ENCODE peak calls at places on chromosomes 2 and 18, in nine cellular contexts. One of them, this sample, is unnamed.

GRCh38 chr2:217449436-217449835 is 553.4 kb downstream of the TNS1 start:
- DNase-seq in cardiac muscle cell: no peak
- DNase-seq in heart left ventricle: no peak
- DNase-seq in type B pancreatic cell: no peak
- DNase-seq in foreskin fibroblast: no peak
- DNase-seq in pancreas: no peak
- DNase-seq in HFFc6: no peak
- DNase-seq in DND-41: no peak
- DNase-seq in endothelial cell: no peak
- DNase-seq in this sample: no peak

GRCh38 chr18:54052259-54052658 is 172.2 kb downstream of the MBD2 start:
- DNase-seq in heart left ventricle: no peak
- DNase-seq in cardiac muscle cell: no peak
- DNase-seq in endothelial cell: no peak
- DNase-seq in type B pancreatic cell: no peak
- DNase-seq in pancreas: no peak
- DNase-seq in HFFc6: no peak
- DNase-seq in DND-41: no peak
- DNase-seq in foreskin fibroblast: no peak
- DNase-seq in this sample: no peak

GRCh38 chr18:33578371-33579146 is 540 bp downstream of the ASXL3 start:
- DNase-seq in foreskin fibroblast: peak
- DNase-seq in DND-41: no peak
- DNase-seq in HFFc6: no peak
- DNase-seq in heart left ventricle: peak
- DNase-seq in type B pancreatic cell: peak
- DNase-seq in endothelial cell: peak
- DNase-seq in pancreas: peak
- DNase-seq in cardiac muscle cell: no peak
- DNase-seq in this sample: no peak

GRCh38 chr2:137535897-137536296 is 428.4 kb upstream of the HNMT start:
- DNase-seq in pancreas: no peak
- DNase-seq in type B pancreatic cell: no peak
- DNase-seq in DND-41: no peak
- DNase-seq in heart left ventricle: no peak
- DNase-seq in endothelial cell: no peak
- DNase-seq in foreskin fibroblast: no peak
- DNase-seq in HFFc6: no peak
- DNase-seq in cardiac muscle cell: no peak
- DNase-seq in this sample: no peak

GRCh38 chr2:187529977-187530721 is 24.1 kb downstream of the TFPI start:
- DNase-seq in heart left ventricle: no peak
- DNase-seq in DND-41: no peak
- DNase-seq in endothelial cell: no peak
- DNase-seq in type B pancreatic cell: no peak
- DNase-seq in foreskin fibroblast: peak
- DNase-seq in HFFc6: no peak
- DNase-seq in pancreas: no peak
- DNase-seq in cardiac muscle cell: no peak
- DNase-seq in this sample: no peak

GRCh38 chr2:11955314-11955713 is 208.9 kb downstream of the LPIN1 start:
- DNase-seq in heart left ventricle: no peak
- DNase-seq in cardiac muscle cell: no peak
- DNase-seq in DND-41: no peak
- DNase-seq in type B pancreatic cell: no peak
- DNase-seq in HFFc6: no peak
- DNase-seq in pancreas: no peak
- DNase-seq in endothelial cell: no peak
- DNase-seq in foreskin fibroblast: peak
- DNase-seq in this sample: no peak

GRCh38 chr18:28003451-28003850 is 173.5 kb downstream of the CDH2 start:
- DNase-seq in HFFc6: peak
- DNase-seq in DND-41: no peak
- DNase-seq in heart left ventricle: no peak
- DNase-seq in cardiac muscle cell: peak
- DNase-seq in foreskin fibroblast: peak
- DNase-seq in endothelial cell: no peak
- DNase-seq in type B pancreatic cell: no peak
- DNase-seq in pancreas: no peak
- DNase-seq in this sample: no peak

GRCh38 chr2:113056501-113056900 is 2.5 kb upstream of the IL36RN start:
- DNase-seq in foreskin fibroblast: no peak
- DNase-seq in cardiac muscle cell: no peak
- DNase-seq in pancreas: no peak
- DNase-seq in DND-41: no peak
- DNase-seq in type B pancreatic cell: no peak
- DNase-seq in heart left ventricle: no peak
- DNase-seq in endothelial cell: no peak
- DNase-seq in HFFc6: no peak
- DNase-seq in this sample: no peak

GRCh38 chr18:23200751-23201150 is 65.5 kb downstream of the CABLES1 start:
- DNase-seq in cardiac muscle cell: no peak
- DNase-seq in type B pancreatic cell: no peak
- DNase-seq in endothelial cell: no peak
- DNase-seq in HFFc6: no peak
- DNase-seq in DND-41: no peak
- DNase-seq in foreskin fibroblast: no peak
- DNase-seq in heart left ventricle: no peak
- DNase-seq in pancreas: no peak
- DNase-seq in this sample: no peak

GRCh38 chr2:135899567-135899966 is 23.3 kb upstream of the MCM6 start:
- DNase-seq in heart left ventricle: no peak
- DNase-seq in type B pancreatic cell: no peak
- DNase-seq in cardiac muscle cell: no peak
- DNase-seq in foreskin fibroblast: peak
- DNase-seq in DND-41: no peak
- DNase-seq in HFFc6: no peak
- DNase-seq in pancreas: no peak
- DNase-seq in endothelial cell: no peak
- DNase-seq in this sample: no peak

GRCh38 chr2:10721344-10722251 is at the start of gene ATP6V1C2:
- DNase-seq in foreskin fibroblast: peak
- DNase-seq in heart left ventricle: no peak
- DNase-seq in cardiac muscle cell: no peak
- DNase-seq in HFFc6: no peak
- DNase-seq in DND-41: no peak
- DNase-seq in endothelial cell: peak
- DNase-seq in pancreas: peak
- DNase-seq in type B pancreatic cell: peak
- DNase-seq in this sample: no peak

GRCh38 chr18:62420513-62421209 is 95.6 kb downstream of the TNFRSF11A start:
- DNase-seq in cardiac muscle cell: peak
- DNase-seq in pancreas: peak
- DNase-seq in endothelial cell: no peak
- DNase-seq in foreskin fibroblast: peak
- DNase-seq in heart left ventricle: peak
- DNase-seq in DND-41: peak
- DNase-seq in HFFc6: no peak
- DNase-seq in type B pancreatic cell: no peak
- DNase-seq in this sample: no peak

GRCh38 chr2:19358242-19359020 is at the start of gene OSR1:
- DNase-seq in cardiac muscle cell: peak
- DNase-seq in type B pancreatic cell: no peak
- DNase-seq in HFFc6: peak
- DNase-seq in pancreas: no peak
- DNase-seq in foreskin fibroblast: peak
- DNase-seq in heart left ventricle: peak
- DNase-seq in DND-41: no peak
- DNase-seq in endothelial cell: no peak
- DNase-seq in this sample: peak

GRCh38 chr18:8391068-8391467 is 218.2 kb upstream of the RAB12 start:
- DNase-seq in foreskin fibroblast: no peak
- DNase-seq in type B pancreatic cell: no peak
- DNase-seq in pancreas: no peak
- DNase-seq in DND-41: no peak
- DNase-seq in endothelial cell: no peak
- DNase-seq in heart left ventricle: no peak
- DNase-seq in cardiac muscle cell: peak
- DNase-seq in HFFc6: no peak
- DNase-seq in this sample: no peak

GRCh38 chr18:23479829-23480505 is 23.3 kb upstream of the RMC1 start:
- DNase-seq in foreskin fibroblast: no peak
- DNase-seq in endothelial cell: no peak
- DNase-seq in heart left ventricle: no peak
- DNase-seq in HFFc6: no peak
- DNase-seq in cardiac muscle cell: no peak
- DNase-seq in type B pancreatic cell: no peak
- DNase-seq in DND-41: no peak
- DNase-seq in pancreas: no peak
- DNase-seq in this sample: no peak

GRCh38 chr2:96616535-96616934 is 21.6 kb downstream of the KANSL3 start:
- DNase-seq in cardiac muscle cell: no peak
- DNase-seq in type B pancreatic cell: no peak
- DNase-seq in pancreas: no peak
- DNase-seq in foreskin fibroblast: no peak
- DNase-seq in heart left ventricle: no peak
- DNase-seq in HFFc6: no peak
- DNase-seq in DND-41: no peak
- DNase-seq in endothelial cell: no peak
- DNase-seq in this sample: no peak

GRCh38 chr2:96622544-96622943 is 15.6 kb downstream of the KANSL3 start:
- DNase-seq in endothelial cell: no peak
- DNase-seq in type B pancreatic cell: no peak
- DNase-seq in cardiac muscle cell: no peak
- DNase-seq in foreskin fibroblast: no peak
- DNase-seq in DND-41: no peak
- DNase-seq in pancreas: no peak
- DNase-seq in heart left ventricle: no peak
- DNase-seq in HFFc6: no peak
- DNase-seq in this sample: no peak

GRCh38 chr2:96617012-96617411 is 21.1 kb downstream of the KANSL3 start:
- DNase-seq in foreskin fibroblast: no peak
- DNase-seq in type B pancreatic cell: no peak
- DNase-seq in heart left ventricle: no peak
- DNase-seq in pancreas: no peak
- DNase-seq in DND-41: no peak
- DNase-seq in HFFc6: no peak
- DNase-seq in cardiac muscle cell: no peak
- DNase-seq in endothelial cell: no peak
- DNase-seq in this sample: no peak

GRCh38 chr2:96616128-96616527 is 22.0 kb downstream of the KANSL3 start:
- DNase-seq in type B pancreatic cell: no peak
- DNase-seq in endothelial cell: no peak
- DNase-seq in HFFc6: no peak
- DNase-seq in DND-41: no peak
- DNase-seq in pancreas: no peak
- DNase-seq in heart left ventricle: no peak
- DNase-seq in foreskin fibroblast: no peak
- DNase-seq in cardiac muscle cell: no peak
- DNase-seq in this sample: no peak

DNA sequence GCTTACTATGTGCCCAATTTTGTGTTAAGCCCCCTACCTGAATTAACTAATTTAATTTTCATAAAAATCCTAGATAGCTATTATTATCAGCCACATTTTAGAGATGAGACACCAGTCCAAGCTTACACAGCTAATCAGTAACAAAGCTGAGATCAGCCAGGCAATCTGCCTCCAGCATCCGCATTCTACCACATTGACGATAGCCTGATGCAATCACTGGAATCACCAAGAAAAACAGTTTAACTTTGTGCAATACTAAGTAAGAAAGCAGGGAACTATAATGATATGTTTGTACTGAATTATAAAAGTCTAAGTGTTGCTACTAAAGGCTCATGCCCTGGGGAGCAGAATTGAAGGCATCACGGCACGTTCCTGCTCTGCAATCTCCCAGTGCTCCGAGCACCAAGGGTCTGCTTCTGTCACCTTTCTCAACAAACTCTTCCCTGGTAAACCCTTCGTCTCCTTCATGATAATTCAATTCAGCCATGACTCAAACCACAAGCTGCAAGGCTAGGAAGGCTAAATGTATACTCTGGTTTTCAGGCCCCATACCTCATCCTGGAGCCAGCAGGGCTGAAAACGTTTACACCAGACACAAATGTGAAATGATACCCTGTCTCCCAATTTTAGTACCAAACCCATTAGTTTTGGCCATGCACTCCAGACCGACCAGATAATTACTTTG is 19.4 kb downstream of the KANSL3 start:
- DNase-seq in heart left ventricle: no peak
- DNase-seq in pancreas: no peak
- DNase-seq in endothelial cell: no peak
- DNase-seq in cardiac muscle cell: peak
- DNase-seq in foreskin fibroblast: peak
- DNase-seq in HFFc6: no peak
- DNase-seq in type B pancreatic cell: no peak
- DNase-seq in DND-41: no peak
- DNase-seq in this sample: no peak
- TF ChIP-seq CTCF in heart left ventricle: no peak
- TF ChIP-seq CTCF in pancreas: no peak
- TF ChIP-seq CTCF in endothelial cell: no peak
- TF ChIP-seq CTCF in cardiac muscle cell: no peak
- TF ChIP-seq CTCF in foreskin fibroblast: no peak
- TF ChIP-seq CTCF in HFFc6: no peak
- TF ChIP-seq CTCF in type B pancreatic cell: no peak
- TF ChIP-seq CTCF in DND-41: no peak
- TF ChIP-seq CTCF in this sample: no peak

DNA sequence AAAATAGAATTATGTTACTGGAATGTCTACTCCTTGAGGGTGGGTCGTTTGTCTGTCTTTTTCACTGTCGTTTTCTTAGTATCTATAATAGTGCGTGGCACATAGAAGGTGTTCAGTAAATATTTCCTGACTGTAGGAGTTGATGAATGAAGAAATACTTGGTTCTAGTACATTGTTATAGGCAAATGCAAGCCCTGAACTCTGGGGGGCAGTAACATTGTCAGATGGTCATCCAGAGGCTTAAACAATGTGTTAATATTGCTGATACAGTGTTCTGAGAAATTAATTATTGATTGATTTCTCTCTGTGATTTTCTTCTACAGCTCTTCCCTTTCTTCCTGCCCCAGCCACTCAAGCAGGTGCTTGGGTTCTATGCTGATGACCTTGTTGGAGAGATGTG is 24.4 kb upstream of the THOC1 start:
- DNase-seq in foreskin fibroblast: peak
- DNase-seq in endothelial cell: no peak
- DNase-seq in DND-41: no peak
- DNase-seq in pancreas: no peak
- DNase-seq in cardiac muscle cell: peak
- DNase-seq in type B pancreatic cell: no peak
- DNase-seq in heart left ventricle: no peak
- DNase-seq in HFFc6: no peak
- DNase-seq in this sample: no peak
- TF ChIP-seq CTCF in foreskin fibroblast: peak
- TF ChIP-seq CTCF in endothelial cell: no peak
- TF ChIP-seq CTCF in DND-41: peak
- TF ChIP-seq CTCF in pancreas: no peak
- TF ChIP-seq CTCF in cardiac muscle cell: peak
- TF ChIP-seq CTCF in type B pancreatic cell: peak
- TF ChIP-seq CTCF in heart left ventricle: no peak
- TF ChIP-seq CTCF in HFFc6: peak
- TF ChIP-seq CTCF in this sample: peak

GRCh38 chr2:132953771-132954170 is 283.8 kb upstream of the LYPD1 start:
- DNase-seq in foreskin fibroblast: no peak
- DNase-seq in HFFc6: no peak
- DNase-seq in DND-41: no peak
- DNase-seq in endothelial cell: no peak
- DNase-seq in cardiac muscle cell: no peak
- DNase-seq in pancreas: no peak
- DNase-seq in type B pancreatic cell: no peak
- DNase-seq in heart left ventricle: no peak
- DNase-seq in this sample: no peak
- TF ChIP-seq CTCF in foreskin fibroblast: no peak
- TF ChIP-seq CTCF in HFFc6: no peak
- TF ChIP-seq CTCF in DND-41: no peak
- TF ChIP-seq CTCF in endothelial cell: no peak
- TF ChIP-seq CTCF in cardiac muscle cell: no peak
- TF ChIP-seq CTCF in pancreas: no peak
- TF ChIP-seq CTCF in type B pancreatic cell: no peak
- TF ChIP-seq CTCF in heart left ventricle: no peak
- TF ChIP-seq CTCF in this sample: no peak

GRCh38 chr2:68157402-68158133 is at the start of gene PNO1:
- DNase-seq in cardiac muscle cell: peak
- DNase-seq in type B pancreatic cell: peak
- DNase-seq in heart left ventricle: peak
- DNase-seq in pancreas: peak
- DNase-seq in DND-41: peak
- DNase-seq in HFFc6: peak
- DNase-seq in foreskin fibroblast: peak
- DNase-seq in endothelial cell: peak
- DNase-seq in this sample: peak
- TF ChIP-seq CTCF in cardiac muscle cell: no peak
- TF ChIP-seq CTCF in type B pancreatic cell: peak
- TF ChIP-seq CTCF in heart left ventricle: no peak
- TF ChIP-seq CTCF in pancreas: no peak
- TF ChIP-seq CTCF in DND-41: no peak
- TF ChIP-seq CTCF in HFFc6: peak
- TF ChIP-seq CTCF in foreskin fibroblast: no peak
- TF ChIP-seq CTCF in endothelial cell: no peak
- TF ChIP-seq CTCF in this sample: peak

This sample was measured in chondrocyte.